ENCODE peak calls at places on chromosomes 11 and 22, in seven cellular contexts. P, X, C, E, H, A and I are unnamed samples.
A peak's percentile ranks its signal among the peaks of the same experiment; 100 is the strongest.

GRCh38 chr11:33377852-33378385 is 120.7 kb downstream of the HIPK3 start:
- DNase-seq in E (no peak), H (no peak), X (peak; percentile 69), C (no peak), A (no peak), P (no peak), I (no peak)

GRCh38 chr11:20367313-20367948 is 3.9 kb downstream of the HTATIP2 start:
- DNase-seq in X (peak; percentile 94), A (no peak), P (peak; percentile 90), H (no peak), E (peak; percentile 79), C (peak; percentile 24), I (no peak)

GRCh38 chr11:76380161-76380976 is 563 bp downstream of the THAP12 start:
- DNase-seq in E (peak; percentile 48), P (peak; percentile 23), A (peak; percentile 71), C (no peak), X (peak; percentile 13), H (no peak), I (no peak)

GRCh38 chr11:86738615-86739014 is 61.7 kb upstream of the PRSS23 start:
- DNase-seq in C (no peak), E (peak; percentile 38), P (no peak), A (no peak), X (no peak), H (no peak), I (no peak)

GRCh38 chr11:82315093-82315492 is 418.6 kb downstream of the FAM181B start:
- DNase-seq in A (peak; percentile 16), X (no peak), C (peak; percentile 23), E (peak; percentile 2), H (peak; percentile 15), P (no peak), I (no peak)

GRCh38 chr11:32890843-32891656 is 1.6 kb upstream of the QSER1 start:
- DNase-seq in A (no peak), X (no peak), P (no peak), C (no peak), E (peak; percentile 12), H (no peak), I (no peak)

GRCh38 chr11:45511566-45511965 is 153.9 kb downstream of the CHST1 start:
- DNase-seq in H (no peak), P (no peak), E (no peak), X (no peak), C (no peak), A (no peak), I (no peak)

GRCh38 chr11:46663277-46663940 is 37.0 kb downstream of the ARHGAP1 start:
- DNase-seq in X (peak; percentile 30), E (no peak), H (no peak), P (no peak), C (no peak), A (no peak), I (no peak)

GRCh38 chr11:129230006-129230405 is 37.9 kb upstream of the ARHGAP32 start:
- DNase-seq in A (no peak), C (no peak), P (no peak), X (peak; percentile 12), H (no peak), E (no peak), I (no peak)

GRCh38 chr11:70027451-70027850 is 50.7 kb upstream of the ANO1 start:
- DNase-seq in H (no peak), E (no peak), P (no peak), A (no peak), X (no peak), C (no peak), I (no peak)

GRCh38 chr11:72655896-72656464 is 18.2 kb downstream of the PDE2A start:
- DNase-seq in C (no peak), X (no peak), A (no peak), P (no peak), E (no peak), H (no peak), I (no peak)

GRCh38 chr11:47155914-47156313 is 20.8 kb downstream of the ARFGAP2 start:
- DNase-seq in X (no peak), C (no peak), H (no peak), A (no peak), E (no peak), P (no peak), I (no peak)

GRCh38 chr11:118533769-118534729 is 3.1 kb downstream of the TMEM25 start:
- DNase-seq in H (no peak), A (no peak), P (no peak), E (peak; percentile 34), X (no peak), C (peak; percentile 45), I (no peak)

DNA sequence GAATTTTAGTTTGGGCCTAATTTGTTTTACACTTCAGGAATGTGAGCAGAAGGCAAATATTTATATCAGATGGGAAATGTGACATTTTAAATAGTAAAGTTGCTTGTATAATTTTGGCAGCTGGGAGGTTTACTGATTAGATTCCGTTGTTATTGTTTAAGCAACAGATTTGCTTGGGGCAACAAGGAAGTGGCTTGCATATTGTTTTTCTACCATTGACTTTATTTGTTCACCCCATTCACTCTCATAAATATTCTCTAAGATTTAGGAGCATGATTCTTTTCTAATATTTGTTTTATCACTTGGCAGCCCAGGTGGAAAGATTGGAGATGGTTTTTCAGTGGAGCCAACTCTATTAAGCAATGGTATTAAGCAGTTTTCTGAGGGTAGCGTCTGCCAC is 40.5 kb upstream of the RAG2 start:
- DNase-seq in H (no peak), C (no peak), P (no peak), X (no peak), E (no peak), A (no peak), I (no peak)
- TF ChIP-seq RFX5 in H (no peak), C (no peak), P (no peak), X (no peak), E (no peak), A (no peak), I (no peak)

DNA sequence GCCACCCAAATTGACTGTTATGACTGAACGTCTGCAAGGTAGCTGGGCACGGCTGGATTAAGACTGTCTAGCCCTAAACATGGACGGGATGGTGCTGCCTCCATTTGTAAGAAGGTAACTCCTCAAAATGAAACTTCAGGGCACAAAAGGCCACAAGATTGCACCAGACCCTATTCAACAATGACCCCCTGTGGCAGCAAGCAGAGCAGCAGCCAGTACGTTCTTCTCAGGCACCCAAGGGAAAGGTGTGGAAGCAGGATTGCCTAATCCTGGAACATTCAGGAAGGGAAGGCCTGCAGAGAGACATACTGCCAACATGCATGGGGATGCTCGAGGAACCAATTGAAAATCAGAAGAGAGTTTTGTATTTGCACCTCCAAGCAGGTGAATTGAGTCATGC is 4.5 kb upstream of the TBX10 start:
- DNase-seq in H (no peak), A (no peak), X (no peak), C (peak; percentile 43), E (peak; percentile 54), P (peak; percentile 48), I (no peak)
- TF ChIP-seq RFX5 in H (no peak), A (no peak), X (no peak), C (no peak), E (no peak), P (no peak), I (no peak)

GRCh38 chr11:65211293-65212105 is 29.8 kb downstream of the CAPN1 start:
- DNase-seq in H (no peak), X (no peak), P (no peak), C (no peak), A (no peak), E (no peak), I (no peak)
- TF ChIP-seq RFX5 in H (no peak), X (no peak), P (no peak), C (no peak), A (no peak), E (no peak), I (no peak)

GRCh38 chr22:43384863-43385262 is 27.0 kb upstream of the MPPED1 start:
- DNase-seq in H (no peak), P (no peak), X (no peak), C (no peak), A (no peak), E (no peak), I (no peak)
- TF ChIP-seq RFX5 in H (no peak), P (no peak), X (no peak), C (no peak), A (no peak), E (no peak), I (no peak)

GRCh38 chr22:39170825-39171622 is 18.5 kb upstream of the CBX7 start:
- DNase-seq in C (peak; percentile 53), H (no peak), P (peak; percentile 54), E (peak; percentile 79), A (peak; percentile 79), X (peak; percentile 52), I (peak; percentile 53)
- TF ChIP-seq RFX5 in C (no peak), H (no peak), P (no peak), E (no peak), A (no peak), X (no peak), I (no peak)

GRCh38 chr11:74280494-74280893 is 30.9 kb downstream of the P4HA3 start:
- DNase-seq in P (no peak), H (no peak), E (no peak), X (no peak), C (no peak), A (no peak), I (no peak)

GRCh38 chr11:74279256-74279655 is 32.2 kb downstream of the P4HA3 start:
- DNase-seq in C (no peak), A (no peak), H (no peak), E (no peak), X (no peak), P (no peak), I (no peak)

GRCh38 chr11:74276581-74276980 is 34.9 kb downstream of the P4HA3 start:
- DNase-seq in H (no peak), X (peak; percentile 76), P (no peak), C (no peak), E (no peak), A (no peak), I (no peak)

GRCh38 chr11:74278103-74278502 is 33.3 kb downstream of the P4HA3 start:
- DNase-seq in C (no peak), H (no peak), X (no peak), A (no peak), E (no peak), P (no peak), I (no peak)

DNA sequence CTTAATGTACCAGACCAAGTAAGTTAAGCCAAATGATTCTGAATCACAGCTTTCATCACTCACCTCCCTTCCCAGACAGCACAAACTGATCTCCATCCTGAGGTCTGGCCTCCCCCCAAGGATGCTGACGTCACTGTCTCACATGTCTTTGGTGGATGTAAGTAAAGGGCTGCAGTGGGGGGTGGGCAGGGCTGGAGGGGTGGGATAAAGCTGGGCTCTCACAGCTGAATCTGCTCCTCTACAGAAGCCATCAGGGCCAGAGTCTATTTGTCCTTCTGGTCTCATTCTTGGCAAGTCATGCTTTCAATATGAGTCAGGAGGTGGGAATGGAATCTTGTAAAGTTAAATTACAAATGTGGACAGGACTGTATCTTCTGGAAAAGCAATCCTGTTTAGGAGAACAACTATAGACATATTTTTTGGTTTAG is 32.7 kb downstream of the P4HA3 start:
- DNase-seq in H (no peak), E (no peak), P (peak; percentile 68), C (no peak), X (peak; percentile 100), A (no peak), I (no peak)
- TF ChIP-seq RFX5 in H (no peak), E (no peak), P (no peak), C (no peak), X (no peak), A (no peak), I (no peak)

GRCh38 chr11:111977141-111978027 is 40.2 kb downstream of the DIXDC1 start:
- DNase-seq in E (no peak), H (no peak), C (no peak), X (no peak), A (peak; percentile 90), P (no peak), I (no peak)
- TF ChIP-seq RFX5 in E (no peak), H (no peak), C (no peak), X (no peak), A (no peak), P (no peak), I (no peak)